ENCODE peak calls at places on chromosomes 1 and 21, in five cellular contexts. I is esophagus squamous epithelium, U is left lung, D is HCT116, E is left ventricle myocardium inferior. B is an unnamed sample.
A peak's percentile ranks its signal among the peaks of the same experiment; 100 is the strongest.

GRCh38 chr1:213761845-213762407 is 225.8 kb upstream of the PROX1 start:
- DNase-seq in D (no peak), I (no peak), E (no peak), U (no peak), B (no peak)

GRCh38 chr1:107003972-107004371 is 52.5 kb upstream of the PRMT6 start:
- DNase-seq in I (no peak), E (no peak), U (no peak), D (no peak), B (no peak)

GRCh38 chr1:19260211-19261138 is 8.9 kb downstream of the MRTO4 start:
- DNase-seq in E (no peak), I (no peak), U (peak; percentile 40), D (no peak), B (no peak)

GRCh38 chr1:173469656-173470055 is 7.5 kb upstream of the PRDX6 start:
- DNase-seq in I (no peak), D (no peak), E (no peak), U (no peak), B (no peak)

GRCh38 chr1:238628130-238628529 is 737.4 kb upstream of the ZP4 start:
- DNase-seq in E (no peak), U (no peak), I (no peak), D (no peak), B (no peak)

GRCh38 chr1:151953409-151954094 is 40.1 kb downstream of the S100A10 start:
- DNase-seq in D (no peak), E (no peak), U (no peak), I (no peak), B (no peak)

GRCh38 chr1:28804071-28804470 is 7.9 kb upstream of the OPRD1 start:
- DNase-seq in I (no peak), U (no peak), D (no peak), E (no peak), B (no peak)

GRCh38 chr1:31717341-31717740 is 13.5 kb upstream of the COL16A1 start:
- DNase-seq in U (no peak), I (no peak), E (no peak), D (no peak), B (no peak)

GRCh38 chr1:43381609-43382008 is 8.0 kb downstream of the MED8 start:
- DNase-seq in U (no peak), I (no peak), E (no peak), D (no peak), B (no peak)

GRCh38 chr1:1199141-1199960 is 7.0 kb downstream of the TNFRSF18 start:
- DNase-seq in U (no peak), E (peak; percentile 11), D (no peak), I (no peak), B (no peak)

DNA sequence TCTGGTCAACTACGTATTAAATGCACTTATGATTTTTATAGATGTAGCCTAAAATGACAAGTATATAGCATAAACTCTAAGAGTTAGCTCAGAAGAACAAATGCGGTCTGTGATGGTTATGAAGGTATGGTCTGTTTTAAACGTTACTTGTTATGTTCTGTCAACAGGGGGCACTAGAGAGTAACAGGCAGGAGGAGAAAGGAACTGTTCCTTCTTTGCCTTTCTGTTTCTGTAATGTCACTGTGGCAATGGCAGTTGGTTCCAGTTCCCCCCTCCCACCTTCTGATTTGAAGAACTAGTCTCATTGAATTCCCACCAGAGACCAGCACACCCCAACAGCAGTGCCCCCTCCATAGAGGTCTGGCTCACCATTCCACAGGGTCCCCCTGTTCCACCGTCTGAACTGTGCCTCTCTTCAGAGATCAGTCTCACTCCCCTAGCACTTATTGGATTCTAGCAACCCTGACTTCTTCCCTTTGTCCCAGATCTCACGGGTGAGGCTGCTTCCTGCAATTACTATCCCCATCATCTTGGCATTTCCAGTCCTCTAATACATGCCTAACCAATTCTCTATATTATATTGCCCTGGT is 14.0 kb downstream of the KRTAP24-1 start:
- DNase-seq in I (no peak), D (no peak), E (no peak), U (no peak), B (no peak)
- TF ChIP-seq CTCF in I (no peak), D (no peak), E (no peak), U (no peak), B (no peak)

DNA sequence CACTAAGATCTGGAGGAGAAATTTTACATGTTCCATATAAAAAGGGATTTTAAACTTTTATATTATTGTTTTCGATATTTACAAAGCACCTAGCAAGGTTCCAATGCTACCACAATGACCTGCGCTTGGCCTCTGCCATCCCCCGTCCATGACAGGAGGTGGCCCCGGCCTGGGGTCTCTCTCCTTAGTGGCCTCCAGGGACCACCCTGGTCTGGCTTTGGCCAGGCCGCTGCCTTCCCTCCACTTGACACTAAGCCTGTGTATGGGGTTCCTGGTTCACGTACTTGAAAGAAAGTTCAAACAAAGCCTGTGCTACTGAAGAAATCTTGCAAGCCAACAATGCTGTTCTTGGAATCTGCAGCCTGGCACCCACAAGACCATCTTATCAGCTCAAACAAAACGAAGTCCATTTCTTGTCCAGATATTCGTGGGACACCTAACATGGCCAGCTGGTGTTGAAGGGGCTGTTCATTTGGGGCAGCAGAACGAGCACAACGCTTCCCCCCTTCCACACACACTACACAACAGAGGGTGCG is 12.8 kb downstream of the PRDM15 start:
- DNase-seq in U (no peak), E (no peak), D (no peak), I (no peak), B (no peak)
- H3K4me1 ChIP-seq in U (no peaks in the 10 kb centered on the region), E (no peaks in the 10 kb centered on the region), D (no peaks in the 10 kb centered on the region), I (no peaks in the 10 kb centered on the region), B (no peaks in the 10 kb centered on the region)

GRCh38 chr1:18149113-18149641 is 41.6 kb downstream of the IGSF21 start:
- DNase-seq in U (no peak), D (no peak), I (no peak), E (no peak), B (no peak)

GRCh38 chr1:18144921-18145699 is 37.5 kb downstream of the IGSF21 start:
- DNase-seq in E (no peak), U (no peak), I (no peak), D (no peak), B (no peak)

GRCh38 chr1:18145851-18146618 is 38.4 kb downstream of the IGSF21 start:
- DNase-seq in I (no peak), E (no peak), U (no peak), D (peak; percentile 13), B (no peak)

GRCh38 chr1:18147672-18148071 is 40.1 kb downstream of the IGSF21 start:
- DNase-seq in D (no peak), I (no peak), U (no peak), E (no peak), B (no peak)

GRCh38 chr1:18146886-18147285 is 39.3 kb downstream of the IGSF21 start:
- DNase-seq in D (no peak), U (no peak), E (no peak), I (no peak), B (no peak)
- H3K27ac ChIP-seq in D (no peak overlapping the region), U (no peak overlapping the region), E (no peak overlapping the region), I (no peak overlapping the region), B (no peak overlapping the region)

DNA sequence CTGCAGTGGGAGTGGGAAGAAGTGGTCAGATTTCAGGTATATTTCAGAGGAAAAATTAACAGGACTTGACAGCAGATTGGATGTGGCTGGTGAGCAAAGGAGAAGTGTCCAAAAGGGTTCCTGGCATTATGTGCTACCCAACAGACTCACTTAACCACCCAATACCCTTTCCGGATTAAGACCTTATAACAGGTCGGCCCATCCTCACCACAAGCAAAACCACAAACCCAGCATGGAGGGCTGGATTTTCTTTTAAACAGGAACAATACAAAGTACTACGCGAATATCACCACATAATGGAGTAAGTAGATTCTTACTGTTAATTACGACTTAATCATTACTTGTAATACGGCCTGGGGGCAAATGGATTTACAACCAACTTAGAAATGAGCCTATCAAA is 59.2 kb downstream of the WDR64 start:
- DNase-seq in U (no peak), D (no peak), E (no peak), I (no peak), B (no peak)
- TF ChIP-seq CTCF in U (no peak), D (no peak), E (no peak), I (no peak), B (no peak)